ENCODE peak calls at places on chromosomes 4 and X, in seven cellular contexts. One of them, this sample, is unnamed.

GRCh38 chr4:184136525-184136924 is 81.1 kb downstream of the ENPP6 start:
- DNase-seq in NB4: no peak
- DNase-seq in erythroblast: no peak
- DNase-seq in A549: no peak
- DNase-seq in HepG2: no peak
- DNase-seq in body of pancreas: no peak
- DNase-seq in GM12892: no peak
- DNase-seq in this sample: no peak

GRCh38 chrX:27890611-27891010 is 82.8 kb downstream of the MAGEB10 start:
- DNase-seq in A549: peak
- DNase-seq in NB4: no peak
- DNase-seq in HepG2: no peak
- DNase-seq in erythroblast: no peak
- DNase-seq in body of pancreas: no peak
- DNase-seq in GM12892: no peak
- DNase-seq in this sample: peak

GRCh38 chrX:107551546-107551945 is 76.8 kb upstream of the PRPS1 start:
- DNase-seq in GM12892: no peak
- DNase-seq in NB4: no peak
- DNase-seq in HepG2: no peak
- DNase-seq in A549: no peak
- DNase-seq in body of pancreas: peak
- DNase-seq in erythroblast: no peak
- DNase-seq in this sample: no peak

GRCh38 chr4:28225689-28226353 is 1365.2 kb downstream of the STIM2 start:
- DNase-seq in NB4: no peak
- DNase-seq in erythroblast: no peak
- DNase-seq in GM12892: no peak
- DNase-seq in A549: no peak
- DNase-seq in body of pancreas: no peak
- DNase-seq in HepG2: no peak
- DNase-seq in this sample: peak

GRCh38 chrX:39158801-39159657 is 357.8 kb downstream of the MID1IP1 start:
- DNase-seq in body of pancreas: no peak
- DNase-seq in GM12892: no peak
- DNase-seq in HepG2: no peak
- DNase-seq in A549: no peak
- DNase-seq in erythroblast: peak
- DNase-seq in NB4: peak
- DNase-seq in this sample: no peak

GRCh38 chr4:28677808-28678207 is 1817.2 kb downstream of the STIM2 start:
- DNase-seq in NB4: no peak
- DNase-seq in erythroblast: no peak
- DNase-seq in A549: no peak
- DNase-seq in GM12892: no peak
- DNase-seq in body of pancreas: no peak
- DNase-seq in HepG2: no peak
- DNase-seq in this sample: no peak

GRCh38 chr4:166941629-166942028 is 292.7 kb downstream of the SPOCK3 start:
- DNase-seq in body of pancreas: no peak
- DNase-seq in GM12892: no peak
- DNase-seq in HepG2: no peak
- DNase-seq in NB4: no peak
- DNase-seq in erythroblast: no peak
- DNase-seq in A549: peak
- DNase-seq in this sample: no peak

GRCh38 chrX:3144651-3145050 is 103.4 kb downstream of the ARSF start:
- DNase-seq in HepG2: no peak
- DNase-seq in GM12892: no peak
- DNase-seq in A549: no peak
- DNase-seq in erythroblast: no peak
- DNase-seq in NB4: no peak
- DNase-seq in body of pancreas: no peak
- DNase-seq in this sample: no peak

GRCh38 chr4:80153800-80154546 is 43.3 kb upstream of the PRDM8 start:
- DNase-seq in A549: no peak
- DNase-seq in erythroblast: no peak
- DNase-seq in GM12892: no peak
- DNase-seq in body of pancreas: no peak
- DNase-seq in NB4: no peak
- DNase-seq in HepG2: no peak
- DNase-seq in this sample: no peak

GRCh38 chr4:110614981-110615365 is 7.9 kb downstream of the PITX2 start:
- DNase-seq in body of pancreas: no peak
- DNase-seq in GM12892: no peak
- DNase-seq in A549: no peak
- DNase-seq in HepG2: no peak
- DNase-seq in NB4: no peak
- DNase-seq in erythroblast: no peak
- DNase-seq in this sample: no peak

GRCh38 chrX:148507413-148507812 is 7.0 kb downstream of the AFF2 start:
- DNase-seq in erythroblast: no peak
- DNase-seq in body of pancreas: no peak
- DNase-seq in HepG2: no peak
- DNase-seq in GM12892: no peak
- DNase-seq in A549: no peak
- DNase-seq in NB4: no peak
- DNase-seq in this sample: no peak

GRCh38 chrX:4435905-4436304 is 722.5 kb upstream of the PRKX start:
- DNase-seq in GM12892: no peak
- DNase-seq in HepG2: no peak
- DNase-seq in body of pancreas: no peak
- DNase-seq in A549: no peak
- DNase-seq in NB4: no peak
- DNase-seq in erythroblast: no peak
- DNase-seq in this sample: no peak

GRCh38 chrX:151517421-151517820 is 46.1 kb upstream of the PASD1 start:
- DNase-seq in body of pancreas: no peak
- DNase-seq in HepG2: no peak
- DNase-seq in GM12892: no peak
- DNase-seq in A549: no peak
- DNase-seq in NB4: no peak
- DNase-seq in erythroblast: no peak
- DNase-seq in this sample: no peak

GRCh38 chr4:41057456-41057855 is 156.9 kb downstream of the APBB2 start:
- DNase-seq in NB4: no peak
- DNase-seq in A549: no peak
- DNase-seq in HepG2: no peak
- DNase-seq in body of pancreas: no peak
- DNase-seq in erythroblast: no peak
- DNase-seq in GM12892: no peak
- DNase-seq in this sample: no peak

GRCh38 chr4:40916218-40916555 is 166.4 kb downstream of the NSUN7 start:
- DNase-seq in A549: no peak
- DNase-seq in NB4: no peak
- DNase-seq in HepG2: no peak
- DNase-seq in erythroblast: no peak
- DNase-seq in body of pancreas: no peak
- DNase-seq in GM12892: no peak
- DNase-seq in this sample: no peak

GRCh38 chr4:177964693-177965168 is 522.5 kb upstream of the AGA start:
- DNase-seq in erythroblast: no peak
- DNase-seq in A549: peak
- DNase-seq in body of pancreas: no peak
- DNase-seq in NB4: no peak
- DNase-seq in HepG2: no peak
- DNase-seq in GM12892: no peak
- DNase-seq in this sample: no peak

GRCh38 chr4:76723916-76724315 is 174.0 kb downstream of the SOWAHB start:
- DNase-seq in GM12892: no peak
- DNase-seq in erythroblast: no peak
- DNase-seq in HepG2: no peak
- DNase-seq in body of pancreas: no peak
- DNase-seq in A549: peak
- DNase-seq in NB4: peak
- DNase-seq in this sample: no peak

GRCh38 chr4:184039963-184040383 is 134.9 kb downstream of the STOX2 start:
- DNase-seq in GM12892: no peak
- DNase-seq in erythroblast: no peak
- DNase-seq in NB4: peak
- DNase-seq in body of pancreas: no peak
- DNase-seq in HepG2: no peak
- DNase-seq in A549: no peak
- DNase-seq in this sample: no peak

GRCh38 chr4:142818476-142818875 is 27.6 kb downstream of the INPP4B start:
- DNase-seq in HepG2: no peak
- DNase-seq in A549: no peak
- DNase-seq in erythroblast: no peak
- DNase-seq in GM12892: no peak
- DNase-seq in body of pancreas: no peak
- DNase-seq in NB4: no peak
- DNase-seq in this sample: no peak

GRCh38 chr4:176872461-176872860 is 79.7 kb upstream of the VEGFC start:
- DNase-seq in body of pancreas: no peak
- DNase-seq in GM12892: no peak
- DNase-seq in erythroblast: no peak
- DNase-seq in NB4: no peak
- DNase-seq in HepG2: no peak
- DNase-seq in A549: no peak
- DNase-seq in this sample: no peak

GRCh38 chrX:10506781-10507180 is 113.6 kb downstream of the MID1 start:
- DNase-seq in body of pancreas: no peak
- DNase-seq in GM12892: no peak
- DNase-seq in erythroblast: no peak
- DNase-seq in NB4: no peak
- DNase-seq in HepG2: no peak
- DNase-seq in A549: no peak
- DNase-seq in this sample: no peak

GRCh38 chrX:149540621-149541520 is at the start of gene EOLA1:
- DNase-seq in HepG2: peak
- DNase-seq in body of pancreas: peak
- DNase-seq in erythroblast: peak
- DNase-seq in A549: peak
- DNase-seq in NB4: peak
- DNase-seq in GM12892: peak
- DNase-seq in this sample: peak
- TF ChIP-seq POLR2A in HepG2: peak
- TF ChIP-seq POLR2A in body of pancreas: peak
- TF ChIP-seq POLR2A in erythroblast: peak
- TF ChIP-seq POLR2A in A549: peak
- TF ChIP-seq POLR2A in NB4: peak
- TF ChIP-seq POLR2A in GM12892: peak
- TF ChIP-seq POLR2A in this sample: peak

GRCh38 chr4:48270516-48270897 is 869 bp upstream of the TEC start:
- DNase-seq in HepG2: no peak
- DNase-seq in GM12892: no peak
- DNase-seq in NB4: no peak
- DNase-seq in erythroblast: no peak
- DNase-seq in A549: peak
- DNase-seq in body of pancreas: no peak
- DNase-seq in this sample: no peak

GRCh38 chr4:48271626-48272025 is 2.0 kb upstream of the TEC start:
- DNase-seq in body of pancreas: no peak
- DNase-seq in HepG2: no peak
- DNase-seq in A549: no peak
- DNase-seq in erythroblast: peak
- DNase-seq in NB4: no peak
- DNase-seq in GM12892: no peak
- DNase-seq in this sample: no peak

GRCh38 chr4:48268956-48269860 is at the start of gene TEC:
- DNase-seq in GM12892: no peak
- DNase-seq in body of pancreas: peak
- DNase-seq in A549: peak
- DNase-seq in erythroblast: peak
- DNase-seq in NB4: peak
- DNase-seq in HepG2: no peak
- DNase-seq in this sample: peak

GRCh38 chr4:48271048-48271452 is 1.4 kb upstream of the TEC start:
- DNase-seq in NB4: no peak
- DNase-seq in erythroblast: peak
- DNase-seq in body of pancreas: no peak
- DNase-seq in HepG2: no peak
- DNase-seq in A549: no peak
- DNase-seq in GM12892: no peak
- DNase-seq in this sample: no peak

DNA sequence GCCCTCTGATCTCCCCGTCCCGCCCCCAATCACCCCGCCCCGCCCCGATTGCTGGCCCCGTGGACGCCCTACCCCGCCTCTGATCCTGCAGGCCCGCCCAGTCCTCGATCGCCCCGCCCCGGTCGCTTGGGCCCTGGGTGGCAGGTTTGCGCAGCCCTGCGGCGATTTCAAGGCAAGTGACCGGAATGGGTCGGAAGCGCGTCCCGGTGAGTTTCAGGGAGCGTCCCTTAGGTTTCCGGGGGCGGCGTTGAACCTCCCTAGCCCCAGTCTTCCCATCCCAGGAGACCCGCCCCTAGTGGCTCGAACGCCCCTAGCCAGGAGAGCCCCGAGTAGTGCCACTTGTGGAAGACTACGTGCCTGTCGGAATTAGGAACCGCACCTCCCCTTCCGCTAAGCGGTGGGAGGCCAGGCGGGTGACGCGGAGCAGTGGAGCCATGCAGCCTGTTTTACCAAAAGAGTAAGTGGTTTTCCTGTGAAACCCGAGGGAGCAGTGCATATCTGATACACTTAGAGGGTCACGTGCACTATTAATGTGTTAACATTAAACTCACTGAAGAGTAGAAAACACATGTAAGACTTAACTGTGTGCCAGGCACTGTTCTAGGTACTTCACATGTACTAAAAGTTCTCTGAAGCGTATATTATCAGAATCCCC is 350 bp upstream of the TEC start:
- DNase-seq in GM12892: peak
- DNase-seq in NB4: peak
- DNase-seq in HepG2: peak
- DNase-seq in erythroblast: peak
- DNase-seq in body of pancreas: peak
- DNase-seq in A549: peak
- DNase-seq in this sample: peak
- TF ChIP-seq POLR2A in GM12892: peak
- TF ChIP-seq POLR2A in NB4: peak
- TF ChIP-seq POLR2A in HepG2: peak
- TF ChIP-seq POLR2A in erythroblast: peak
- TF ChIP-seq POLR2A in body of pancreas: peak
- TF ChIP-seq POLR2A in A549: peak
- TF ChIP-seq POLR2A in this sample: no peak

GRCh38 chrX:100643943-100644587 is at the start of gene SRPX2:
- DNase-seq in GM12892: no peak
- DNase-seq in erythroblast: peak
- DNase-seq in A549: peak
- DNase-seq in NB4: peak
- DNase-seq in HepG2: no peak
- DNase-seq in body of pancreas: no peak
- DNase-seq in this sample: peak
- TF ChIP-seq POLR2A in GM12892: no peak
- TF ChIP-seq POLR2A in erythroblast: no peak
- TF ChIP-seq POLR2A in A549: no peak
- TF ChIP-seq POLR2A in NB4: no peak
- TF ChIP-seq POLR2A in HepG2: no peak
- TF ChIP-seq POLR2A in body of pancreas: no peak
- TF ChIP-seq POLR2A in this sample: peak

DNA sequence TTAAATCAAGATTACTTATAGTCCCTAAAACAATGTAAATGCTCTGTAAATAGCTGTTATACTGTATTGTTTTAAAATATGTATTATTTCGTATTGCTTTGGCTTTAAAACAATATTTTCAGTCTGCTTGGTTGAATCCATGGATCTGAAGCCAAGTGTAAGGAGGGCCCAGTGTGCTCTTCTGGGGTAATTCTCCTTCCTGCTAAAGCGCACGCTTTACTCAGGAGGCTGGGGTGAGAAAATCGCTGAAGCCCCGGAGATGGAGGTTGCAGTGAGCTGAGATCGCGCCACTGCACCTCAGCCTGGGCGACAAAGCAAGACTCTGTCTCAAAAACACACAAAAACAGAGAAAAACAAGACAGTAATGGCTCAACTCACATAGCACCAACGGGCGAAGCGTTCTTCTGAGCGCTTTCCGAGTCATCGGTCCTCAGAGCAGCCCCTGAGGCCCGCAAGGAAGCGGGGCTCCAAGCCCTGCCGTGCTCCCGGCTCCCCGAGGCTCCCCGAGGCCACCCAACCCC is 356 bp upstream of the IDUA start:
- DNase-seq in A549: no peak
- DNase-seq in NB4: no peak
- DNase-seq in body of pancreas: no peak
- DNase-seq in erythroblast: no peak
- DNase-seq in GM12892: no peak
- DNase-seq in HepG2: no peak
- DNase-seq in this sample: no peak
- TF ChIP-seq POLR2A in A549: no peak
- TF ChIP-seq POLR2A in NB4: peak
- TF ChIP-seq POLR2A in body of pancreas: no peak
- TF ChIP-seq POLR2A in erythroblast: peak
- TF ChIP-seq POLR2A in GM12892: no peak
- TF ChIP-seq POLR2A in HepG2: no peak
- TF ChIP-seq POLR2A in this sample: peak

This sample was measured in endothelial cell of umbilical vein.